ENCODE peak calls at places on chromosomes 1 and 21, in nine cellular contexts. H, P, B, T, W, A, F, Z and S are unnamed samples.

GRCh38 chr21:29075706-29076447 is 2.4 kb upstream of the CCT8 start:
- DNase-seq in T (no peak), B (no peak), P (no peak), W (no peak), Z (no peak), A (peak), F (no peak), H (no peak), S (no peak)

GRCh38 chr1:16248007-16248436 is 11.0 kb upstream of the CPLANE2 start:
- DNase-seq in F (no peak), A (no peak), Z (no peak), W (no peak), T (no peak), B (no peak), H (no peak), P (no peak), S (no peak)

GRCh38 chr1:234206651-234207284 is 166.5 kb upstream of the COA6 start:
- DNase-seq in Z (no peak), T (no peak), H (no peak), B (peak), W (no peak), A (peak), F (no peak), P (no peak), S (peak)

GRCh38 chr1:223338811-223339746 is 24.9 kb downstream of the SUSD4 start:
- DNase-seq in H (no peak), Z (no peak), A (no peak), P (no peak), F (no peak), T (no peak), W (no peak), B (no peak), S (no peak)

GRCh38 chr1:1019122-1019999 is 559 bp upstream of the AGRN start:
- DNase-seq in Z (peak), P (peak), A (no peak), T (peak), F (peak), B (peak), W (peak), H (peak), S (no peak)

GRCh38 chr1:89531480-89532139 is 7.0 kb downstream of the LRRC8B start:
- DNase-seq in Z (no peak), F (no peak), H (no peak), A (no peak), W (no peak), P (no peak), B (no peak), T (no peak), S (no peak)

GRCh38 chr1:1135339-1136111 is 19.6 kb upstream of the C1orf159 start:
- DNase-seq in F (no peak), H (no peak), P (no peak), A (no peak), T (peak), B (no peak), W (no peak), Z (no peak), S (no peak)

GRCh38 chr1:31374511-31375196 is 1.8 kb upstream of the FABP3 start:
- DNase-seq in B (no peak), T (no peak), W (no peak), F (no peak), P (no peak), A (no peak), Z (no peak), H (no peak), S (no peak)

GRCh38 chr1:48610628-48611542 is 138.9 kb upstream of the SPATA6 start:
- DNase-seq in T (no peak), Z (no peak), W (no peak), H (no peak), A (no peak), P (peak), B (no peak), F (no peak), S (no peak)

GRCh38 chr1:171563675-171564074 is 58.4 kb upstream of the MYOCOS start:
- DNase-seq in W (no peak), H (no peak), P (no peak), Z (no peak), B (no peak), F (no peak), A (no peak), T (no peak), S (no peak)

GRCh38 chr1:186620951-186621350 is 59.3 kb downstream of the PTGS2 start:
- DNase-seq in B (no peak), H (no peak), Z (peak), P (no peak), A (no peak), W (no peak), T (no peak), F (no peak), S (no peak)

GRCh38 chr1:151714820-151715725 is 1.5 kb downstream of the CELF3 start:
- DNase-seq in P (no peak), F (no peak), T (peak), W (no peak), H (no peak), A (no peak), Z (no peak), B (no peak), S (no peak)

GRCh38 chr1:105934806-105935205 is 1121.7 kb upstream of the PRMT6 start:
- DNase-seq in Z (no peak), F (no peak), A (no peak), T (no peak), P (no peak), B (no peak), W (no peak), H (no peak), S (no peak)

GRCh38 chr1:239303289-239303688 is 83.1 kb upstream of the CHRM3 start:
- DNase-seq in T (no peak), P (no peak), Z (no peak), W (no peak), B (no peak), A (no peak), H (no peak), F (no peak), S (no peak)

GRCh38 chr1:180154325-180155201 is at the start of gene QSOX1:
- DNase-seq in T (peak), W (peak), A (no peak), B (peak), F (peak), H (peak), P (peak), Z (peak), S (peak)

GRCh38 chr1:205927247-205927646 is 16.0 kb downstream of the SLC26A9 start:
- DNase-seq in F (no peak), P (no peak), H (no peak), Z (no peak), W (no peak), T (no peak), A (no peak), B (no peak), S (no peak)

GRCh38 chr1:169295846-169296245 is 71.8 kb downstream of the NME7 start:
- DNase-seq in A (no peak), W (no peak), F (no peak), P (no peak), B (no peak), H (no peak), Z (no peak), T (no peak), S (no peak)

GRCh38 chr21:34818663-34819158 is 149.9 kb downstream of the CLIC6 start:
- DNase-seq in A (no peak), P (no peak), Z (no peak), T (no peak), W (no peak), H (no peak), B (no peak), F (no peak), S (no peak)

GRCh38 chr1:121516279-121516967 is 331.6 kb downstream of the SRGAP2C start:
- DNase-seq in W (no peak), T (no peak), F (no peak), A (no peak), H (peak), P (no peak), B (no peak), Z (peak), S (no peak)

GRCh38 chr21:35342440-35342839 is 293.3 kb upstream of the RUNX1 start:
- DNase-seq in B (no peak), P (no peak), A (no peak), H (no peak), T (no peak), F (no peak), Z (no peak), W (peak), S (no peak)

GRCh38 chr1:3393024-3393986 is 61.2 kb upstream of the ARHGEF16 start:
- DNase-seq in H (no peak), B (no peak), F (no peak), T (peak), Z (no peak), A (no peak), W (no peak), P (peak), S (no peak)

GRCh38 chr1:100038401-100039306 is 68.9 kb downstream of the SLC35A3 start:
- DNase-seq in P (peak), F (peak), T (peak), W (peak), A (no peak), H (peak), Z (peak), B (peak), S (peak)

GRCh38 chr1:119636500-119637089 is 11.5 kb downstream of the ZNF697 start:
- DNase-seq in P (no peak), A (no peak), B (no peak), H (no peak), Z (no peak), W (no peak), F (no peak), T (no peak), S (no peak)

GRCh38 chr1:119635801-119636390 is 12.2 kb downstream of the ZNF697 start:
- DNase-seq in Z (no peak), F (peak), B (no peak), T (no peak), H (no peak), P (no peak), W (no peak), A (no peak), S (no peak)

GRCh38 chr1:119633575-119634325 is 14.3 kb downstream of the ZNF697 start:
- DNase-seq in W (no peak), B (no peak), A (no peak), Z (no peak), T (no peak), F (peak), P (no peak), H (no peak), S (no peak)

GRCh38 chr1:119632836-119633235 is 15.2 kb downstream of the ZNF697 start:
- DNase-seq in W (no peak), T (no peak), H (no peak), A (no peak), F (peak), P (no peak), Z (no peak), B (no peak), S (no peak)

DNA sequence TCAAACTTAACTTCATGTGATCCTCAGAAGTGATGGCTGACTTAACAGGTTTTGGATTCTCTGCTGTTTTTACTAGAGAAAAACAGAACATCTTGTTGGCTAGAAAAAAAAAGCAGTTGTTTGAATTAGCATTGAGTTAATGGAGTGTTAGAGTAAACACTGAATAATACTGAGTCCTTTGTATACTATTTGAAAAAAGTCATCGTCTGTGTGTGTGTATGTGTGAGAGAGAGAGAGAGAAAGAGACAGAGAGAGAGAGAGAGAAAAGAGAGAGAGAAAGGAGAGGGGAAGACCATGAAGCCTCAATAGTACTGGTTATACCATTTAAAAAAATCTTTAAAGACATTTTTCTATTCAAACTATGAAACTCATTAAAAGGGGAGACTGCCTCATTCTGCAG is 10.3 kb downstream of the ZNF697 start:
- DNase-seq in W (no peak), F (no peak), H (no peak), A (no peak), B (no peak), P (no peak), T (no peak), Z (no peak), S (no peak)
- TF ChIP-seq POLR2AphosphoS5 in W (no peak), F (no peak), H (no peak), A (no peak), B (no peak), P (no peak), T (no peak), Z (no peak), S (no peak)

GRCh38 chr1:244834596-244835275 is 722 bp upstream of the COX20 start:
- DNase-seq in Z (peak), W (no peak), T (peak), F (peak), A (peak), H (peak), B (peak), P (peak), S (peak)
- TF ChIP-seq POLR2AphosphoS5 in Z (peak), W (peak), T (peak), F (no peak), A (peak), H (peak), B (peak), P (peak), S (peak)

GRCh38 chr21:42652527-42653491 is 612 bp upstream of the PDE9A start:
- DNase-seq in Z (no peak), F (peak), P (peak), T (peak), H (peak), B (peak), W (no peak), A (no peak), S (no peak)
- TF ChIP-seq POLR2AphosphoS5 in Z (no peak), F (no peak), P (no peak), T (no peak), H (peak), B (no peak), W (no peak), A (no peak), S (peak)

DNA sequence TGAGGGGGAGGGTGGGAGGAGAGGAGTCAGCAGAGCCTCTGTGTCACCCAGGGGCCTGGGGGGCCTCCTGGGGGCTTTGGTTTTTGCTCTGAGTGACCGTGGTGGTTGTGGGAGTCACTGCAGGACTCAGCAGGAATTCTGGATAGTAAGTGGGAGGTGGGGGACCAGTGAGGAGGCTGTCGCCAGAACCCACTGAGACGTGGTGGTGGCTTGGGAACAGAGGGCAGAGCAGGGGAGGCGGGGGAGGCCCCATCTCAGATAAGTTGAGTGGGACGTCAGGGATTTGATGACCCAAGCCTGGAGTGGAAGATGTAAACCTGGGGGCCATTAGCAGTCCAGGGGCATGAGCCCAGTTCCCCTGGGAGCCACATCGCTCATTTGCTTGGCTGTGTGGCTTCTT is 123.3 kb upstream of the WNT4 start:
- DNase-seq in H (no peak), F (no peak), P (no peak), B (no peak), T (no peak), Z (no peak), A (no peak), W (no peak), S (no peak)
- TF ChIP-seq POLR2AphosphoS5 in H (no peak), F (no peak), P (no peak), B (no peak), T (no peak), Z (no peak), A (no peak), W (no peak), S (no peak)

GRCh38 chr1:53617382-53618217 is 121.4 kb downstream of the GLIS1 start:
- DNase-seq in W (no peak), A (no peak), Z (no peak), B (no peak), H (peak), F (no peak), P (no peak), T (no peak), S (no peak)
- TF ChIP-seq POLR2AphosphoS5 in W (no peak), A (no peak), Z (no peak), B (no peak), H (no peak), F (no peak), P (no peak), T (no peak), S (no peak)

GRCh38 chr1:25257176-25257575 is 9.9 kb upstream of the RSRP1 start:
- DNase-seq in A (no peak), W (no peak), T (no peak), Z (no peak), B (no peak), H (no peak), F (no peak), P (no peak), S (no peak)

GRCh38 chr1:25256578-25257129 is 9.4 kb upstream of the RSRP1 start:
- DNase-seq in Z (no peak), F (no peak), H (no peak), B (no peak), W (no peak), T (no peak), A (no peak), P (no peak), S (no peak)

GRCh38 chr1:25253911-25254310 is 6.7 kb upstream of the RSRP1 start:
- DNase-seq in P (no peak), B (no peak), T (peak), Z (no peak), A (peak), W (no peak), H (no peak), F (no peak), S (no peak)

GRCh38 chr1:25255711-25256577 is 8.7 kb upstream of the RSRP1 start:
- DNase-seq in H (no peak), W (no peak), Z (no peak), P (no peak), F (no peak), T (no peak), A (no peak), B (no peak), S (no peak)
- TF ChIP-seq POLR2AphosphoS5 in H (no peak), W (no peak), Z (no peak), P (no peak), F (no peak), T (no peak), A (no peak), B (no peak), S (no peak)

GRCh38 chr1:9289724-9290493 is 2.8 kb upstream of the SPSB1 start:
- DNase-seq in W (no peak), T (no peak), F (no peak), H (no peak), P (no peak), B (peak), Z (no peak), A (no peak), S (no peak)

GRCh38 chr1:9293241-9293511 is 482 bp downstream of the SPSB1 start:
- DNase-seq in P (no peak), T (no peak), H (no peak), Z (no peak), B (no peak), F (no peak), A (no peak), W (no peak), S (no peak)

GRCh38 chr1:9293512-9294439 is 1.1 kb downstream of the SPSB1 start:
- DNase-seq in H (peak), B (no peak), Z (no peak), F (no peak), T (peak), A (no peak), P (peak), W (no peak), S (no peak)

GRCh38 chr1:9292361-9293240 is at the start of gene SPSB1:
- DNase-seq in B (peak), Z (peak), W (no peak), A (no peak), P (peak), H (peak), F (peak), T (peak), S (no peak)

GRCh38 chr1:9291914-9292360 is 757 bp upstream of the SPSB1 start:
- DNase-seq in F (peak), P (peak), Z (no peak), T (peak), A (no peak), B (peak), H (no peak), W (no peak), S (no peak)
- TF ChIP-seq POLR2AphosphoS5 in F (no peak), P (no peak), Z (no peak), T (no peak), A (no peak), B (no peak), H (no peak), W (no peak), S (no peak)